ENCODE peak calls at places on chromosomes 12 and 14, in nine cellular contexts. M is colonic mucosa, Q is stomach, A is esophagus muscularis mucosa, J is neuronal stem cell, S is BE2C, H is body of pancreas, Z is mucosa of descending colon, D is ovary. U is an unnamed sample. For H3K9me3, the result is how much of the 10 kb centered on the place peaks cover.

GRCh38 chr12:65761301-65761700 is 63.0 kb upstream of the HMGA2 start:
- DNase-seq in Z (no peak), Q (no peak), S (no peak), A (no peak), D (no peak), M (no peak), H (no peak), J (no peak), U (no peak)

GRCh38 chr14:24362241-24362960 is 5.6 kb upstream of the NFATC4 start:
- DNase-seq in Z (no peak), S (no peak), J (no peak), H (no peak), Q (no peak), M (no peak), A (no peak), D (no peak), U (no peak)

GRCh38 chr12:91413591-91413990 is 231.0 kb upstream of the DCN start:
- DNase-seq in H (no peak), A (no peak), S (peak), D (no peak), M (peak), J (no peak), Z (no peak), Q (no peak), U (no peak)

GRCh38 chr12:42691991-42692557 is 102.5 kb upstream of the PRICKLE1 start:
- DNase-seq in J (no peak), H (no peak), Q (no peak), Z (no peak), A (no peak), D (peak), M (no peak), S (no peak), U (no peak)

GRCh38 chr12:115960868-115961802 is 316.4 kb downstream of the MED13L start:
- DNase-seq in Z (no peak), J (no peak), Q (no peak), H (no peak), A (no peak), M (no peak), D (no peak), S (no peak), U (no peak)

GRCh38 chr14:104870368-104871144 is 5.5 kb downstream of the CEP170B start:
- DNase-seq in D (peak), A (no peak), S (peak), H (peak), Q (peak), J (no peak), M (no peak), Z (peak), U (no peak)

GRCh38 chr12:127629066-127629820 is 637.7 kb upstream of the TMEM132C start:
- DNase-seq in Z (no peak), H (no peak), J (no peak), A (no peak), Q (no peak), D (no peak), M (no peak), S (no peak), U (no peak)

GRCh38 chr14:58784946-58785345 is 147.2 kb downstream of the DACT1 start:
- DNase-seq in H (no peak), A (no peak), Z (no peak), D (no peak), M (no peak), Q (no peak), S (no peak), J (no peak), U (no peak)

GRCh38 chr14:20262642-20263128 is 23.6 kb downstream of the OR11H4 start:
- DNase-seq in Z (no peak), Q (no peak), A (no peak), M (no peak), J (no peak), S (peak), H (no peak), D (no peak), U (no peak)

GRCh38 chr14:54642950-54643695 is 76.2 kb downstream of the SAMD4A start:
- DNase-seq in A (no peak), D (no peak), H (no peak), M (no peak), Q (no peak), J (no peak), S (no peak), Z (no peak), U (no peak)

GRCh38 chr12:45088608-45089007 is 37.7 kb upstream of the DBX2 start:
- DNase-seq in D (no peak), Q (no peak), A (no peak), J (no peak), Z (no peak), H (no peak), M (no peak), S (no peak), U (no peak)

GRCh38 chr12:4562034-4562657 is at the start of gene DYRK4:
- DNase-seq in Z (peak), D (peak), Q (peak), S (peak), A (no peak), M (peak), J (peak), H (peak), U (no peak)

GRCh38 chr12:22060261-22060660 is 14.2 kb downstream of the CMAS start:
- DNase-seq in D (no peak), Q (no peak), A (no peak), H (no peak), M (no peak), S (no peak), Z (no peak), J (no peak), U (no peak)

GRCh38 chr12:121804417-121805111 is 755 bp downstream of the SETD1B start:
- DNase-seq in Z (peak), A (no peak), D (peak), H (peak), Q (no peak), J (no peak), S (peak), M (peak), U (peak)

DNA sequence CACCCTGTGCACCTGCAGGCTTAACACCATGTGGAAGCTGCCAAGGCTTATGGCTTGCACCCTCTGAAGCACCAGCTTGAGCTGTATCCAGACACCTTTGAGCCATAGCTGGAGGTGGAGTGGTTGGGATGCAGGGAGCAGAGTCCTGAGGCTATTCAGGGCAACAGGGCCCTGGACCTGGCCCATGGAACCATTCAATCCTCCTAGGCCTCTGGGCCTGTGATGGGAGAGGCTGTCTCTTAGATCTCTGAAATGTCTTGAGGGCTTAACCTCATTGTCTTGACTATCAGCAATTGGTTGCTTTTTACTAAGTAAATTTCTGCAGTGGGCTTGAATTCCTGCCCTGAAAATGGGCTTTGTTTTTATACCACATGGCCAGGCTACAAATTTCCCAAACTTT is 36.6 kb downstream of the CREBL2 start:
- DNase-seq in S (no peak), A (no peak), H (no peak), D (no peak), Z (no peak), J (no peak), Q (no peak), M (no peak), U (no peak)
- H3K9me3 ChIP-seq in S (under half), A (under half), H (under half), D (under half), Z (under half), J (under half), Q (under half), M (under half), U (under half)

GRCh38 chr14:106657460-106657859 is 1131.1 kb downstream of the TMEM121 start:
- DNase-seq in S (no peak), Z (no peak), D (no peak), A (peak), M (peak), H (no peak), Q (no peak), J (no peak), U (peak)

DNA sequence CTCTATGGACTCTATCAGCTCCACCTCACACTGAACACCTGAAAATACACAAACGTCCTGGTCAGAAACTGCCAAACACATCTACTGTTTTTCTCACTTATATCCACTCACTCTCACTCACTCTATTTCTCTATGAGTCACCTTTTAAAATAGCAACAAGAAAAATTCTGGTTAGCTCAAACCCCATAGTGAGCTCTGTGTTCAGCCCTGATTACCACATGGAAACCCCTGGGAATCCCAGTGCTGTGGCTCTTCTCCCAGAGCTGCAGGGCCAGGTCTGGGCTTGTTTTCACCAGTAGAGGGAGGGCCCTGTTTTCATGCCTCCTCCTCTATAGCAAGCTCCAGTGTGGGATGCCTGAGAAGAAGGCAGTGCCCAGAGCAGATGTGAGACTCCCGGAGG is 1126.1 kb downstream of the TMEM121 start:
- DNase-seq in Q (no peak), M (no peak), S (no peak), Z (no peak), H (no peak), D (no peak), J (no peak), A (peak), U (no peak)
- H3K9me3 ChIP-seq in Q (under half), M (under half), S (under half), Z (under half), H (under half), D (under half), J (under half), A (under half), U (under half)

GRCh38 chr12:47214001-47214619 is 134.4 kb upstream of the AMIGO2 start:
- DNase-seq in S (no peak), H (no peak), M (no peak), Z (no peak), J (no peak), Q (no peak), D (no peak), A (no peak), U (no peak)
- H3K9me3 ChIP-seq in S (under half), H (under half), M (under half), Z (under half), J (under half), Q (under half), D (under half), A (under half), U (under half)

GRCh38 chr12:30782316-30783173 is 27.8 kb upstream of the CAPRIN2 start:
- DNase-seq in H (no peak), S (no peak), A (no peak), J (no peak), Q (no peak), D (no peak), Z (no peak), M (no peak), U (no peak)

GRCh38 chr12:30783946-30784345 is 29.2 kb upstream of the CAPRIN2 start:
- DNase-seq in J (no peak), A (no peak), D (no peak), Z (no peak), M (no peak), Q (no peak), H (no peak), S (no peak), U (no peak)

GRCh38 chr12:30788754-30789153 is 34.0 kb upstream of the CAPRIN2 start:
- DNase-seq in Z (no peak), J (no peak), D (no peak), H (no peak), Q (no peak), S (no peak), M (no peak), A (no peak), U (no peak)

GRCh38 chr12:30785630-30786029 is 30.9 kb upstream of the CAPRIN2 start:
- DNase-seq in S (no peak), M (no peak), J (no peak), Q (no peak), H (no peak), D (no peak), A (no peak), Z (no peak), U (no peak)

DNA sequence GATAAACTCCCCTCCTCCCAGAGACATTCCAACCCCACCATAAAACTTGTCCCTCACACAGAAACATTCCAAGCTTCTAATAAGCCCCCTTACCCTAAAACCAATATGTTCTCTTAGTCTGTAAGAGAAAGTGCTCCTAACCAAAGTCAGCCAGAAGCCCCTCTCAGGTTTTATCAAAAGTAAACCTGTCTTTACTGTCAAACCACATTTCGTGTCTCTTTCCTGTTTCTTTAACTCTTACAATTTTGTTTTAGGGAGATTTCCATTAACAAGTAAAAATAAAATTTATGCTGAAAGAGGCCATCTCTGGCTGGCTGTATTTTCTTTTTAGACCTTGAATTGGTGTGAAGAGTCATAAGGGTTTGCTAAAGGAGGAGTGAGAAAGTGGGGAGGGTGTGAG is 29.8 kb upstream of the CAPRIN2 start:
- DNase-seq in Q (no peak), H (no peak), Z (no peak), D (no peak), M (no peak), J (no peak), S (no peak), A (no peak), U (no peak)
- H3K9me3 ChIP-seq in Q (under half), H (under half), Z (under half), D (under half), M (under half), J (under half), S (under half), A (under half), U (under half)

DNA sequence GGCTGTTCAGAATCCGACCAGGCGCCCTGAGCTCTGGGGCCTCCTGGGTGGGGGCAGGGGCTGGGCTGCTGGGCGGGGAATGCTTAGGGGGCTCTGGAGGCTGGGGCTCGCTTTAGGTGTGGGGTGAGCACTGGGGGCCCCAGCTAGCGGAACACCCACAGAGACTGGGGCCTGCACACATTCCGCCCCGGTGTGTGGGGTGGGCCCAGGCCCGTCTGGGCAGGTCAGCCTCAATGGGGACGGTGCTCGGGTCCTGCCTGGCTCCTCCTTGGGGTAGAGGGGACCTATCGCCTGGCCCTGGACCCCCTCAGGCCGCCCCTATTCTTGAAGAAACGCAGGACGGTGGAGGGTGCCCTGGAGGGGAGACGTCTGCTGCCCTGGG is 364.8 kb downstream of the TMEM121 start:
- DNase-seq in Q (peak), M (no peak), H (peak), J (no peak), Z (peak), D (peak), S (peak), A (no peak), U (peak)
- H3K9me3 ChIP-seq in Q (under half), M (under half), H (under half), J (under half), Z (under half), D (under half), S (under half), A (under half), U (under half)